ENCODE peak calls at places on chromosome 1, in six cellular contexts. W, Q, B, P, V and Y are unnamed samples.
A peak's percentile ranks its signal among the peaks of the same experiment; 100 is the strongest.

GRCh38 chr1:153447498-153448170 is 12.8 kb downstream of the S100A7 start:
- DNase-seq in B (no peak), V (no peak), P (no peak), Q (no peak), W (no peak), Y (no peak)

GRCh38 chr1:150235436-150235851 is 468 bp downstream of the ANP32E start:
- DNase-seq in Q (peak; percentile 41), V (peak; percentile 37), P (no peak), W (peak; percentile 12), B (peak; percentile 24), Y (peak; percentile 53)

GRCh38 chr1:198030682-198031081 is 113.5 kb downstream of the LHX9 start:
- DNase-seq in Q (no peak), P (no peak), B (no peak), V (no peak), W (no peak), Y (no peak)

GRCh38 chr1:205324781-205325180 is 3.2 kb upstream of the NUAK2 start:
- DNase-seq in W (no peak), B (peak; percentile 43), V (peak; percentile 97), P (no peak), Q (no peak), Y (no peak)

GRCh38 chr1:150841626-150842025 is 33.6 kb upstream of the CTSK start:
- DNase-seq in P (no peak), V (no peak), W (no peak), B (no peak), Q (no peak), Y (no peak)

GRCh38 chr1:232038704-232039103 is 412.1 kb downstream of the DISC1 start:
- DNase-seq in V (no peak), W (no peak), P (no peak), B (no peak), Q (no peak), Y (no peak)

GRCh38 chr1:63795455-63795854 is 21.6 kb downstream of the ROR1 start:
- DNase-seq in Q (no peak), B (no peak), P (no peak), V (no peak), W (no peak), Y (no peak)

GRCh38 chr1:1075148-1075935 is 1.2 kb upstream of the RNF223 start:
- DNase-seq in P (no peak), Q (no peak), W (no peak), V (no peak), B (no peak), Y (no peak)

GRCh38 chr1:165365344-165365743 is 8.8 kb upstream of the LMX1A start:
- DNase-seq in V (peak; percentile 76), Q (no peak), W (no peak), B (no peak), P (no peak), Y (no peak)